ENCODE peak calls at places on chromosomes 12 and 14, in seven cellular contexts. One of them, this sample, is unnamed.

GRCh38 chr12:60266381-60266852 is 670.6 kb downstream of the SLC16A7 start:
- DNase-seq in HFFc6: peak
- DNase-seq in RWPE1: peak
- DNase-seq in CD4-positive, alpha-beta T cell: no peak
- DNase-seq in AG08395: no peak
- DNase-seq in stromal cell of bone marrow: peak
- DNase-seq in fibroblast of mammary gland: peak
- DNase-seq in this sample: no peak

GRCh38 chr12:105978686-105979085 is 160.1 kb downstream of the NUAK1 start:
- DNase-seq in HFFc6: no peak
- DNase-seq in RWPE1: no peak
- DNase-seq in CD4-positive, alpha-beta T cell: no peak
- DNase-seq in AG08395: no peak
- DNase-seq in stromal cell of bone marrow: no peak
- DNase-seq in fibroblast of mammary gland: no peak
- DNase-seq in this sample: no peak

GRCh38 chr12:51536159-51536558 is 54.9 kb upstream of the SCN8A start:
- DNase-seq in HFFc6: no peak
- DNase-seq in RWPE1: no peak
- DNase-seq in CD4-positive, alpha-beta T cell: no peak
- DNase-seq in AG08395: no peak
- DNase-seq in stromal cell of bone marrow: no peak
- DNase-seq in fibroblast of mammary gland: peak
- DNase-seq in this sample: no peak

GRCh38 chr14:80134321-80134720 is 77.0 kb downstream of the DIO2 start:
- DNase-seq in HFFc6: no peak
- DNase-seq in RWPE1: no peak
- DNase-seq in CD4-positive, alpha-beta T cell: no peak
- DNase-seq in AG08395: no peak
- DNase-seq in stromal cell of bone marrow: no peak
- DNase-seq in fibroblast of mammary gland: no peak
- DNase-seq in this sample: no peak

GRCh38 chr14:53608369-53608768 is 348.3 kb downstream of the BMP4 start:
- DNase-seq in HFFc6: no peak
- DNase-seq in RWPE1: peak
- DNase-seq in CD4-positive, alpha-beta T cell: no peak
- DNase-seq in AG08395: peak
- DNase-seq in stromal cell of bone marrow: no peak
- DNase-seq in fibroblast of mammary gland: peak
- DNase-seq in this sample: no peak

GRCh38 chr12:47751561-47751960 is 7.1 kb downstream of the RAPGEF3 start:
- DNase-seq in HFFc6: no peak
- DNase-seq in RWPE1: no peak
- DNase-seq in CD4-positive, alpha-beta T cell: no peak
- DNase-seq in AG08395: no peak
- DNase-seq in stromal cell of bone marrow: no peak
- DNase-seq in fibroblast of mammary gland: no peak
- DNase-seq in this sample: no peak

GRCh38 chr12:131028587-131029338 is 75.1 kb downstream of the ADGRD1 start:
- DNase-seq in HFFc6: no peak
- DNase-seq in RWPE1: no peak
- DNase-seq in CD4-positive, alpha-beta T cell: no peak
- DNase-seq in AG08395: no peak
- DNase-seq in stromal cell of bone marrow: no peak
- DNase-seq in fibroblast of mammary gland: no peak
- DNase-seq in this sample: no peak

GRCh38 chr14:61756135-61756534 is 6.1 kb upstream of the SNAPC1 start:
- DNase-seq in HFFc6: no peak
- DNase-seq in RWPE1: no peak
- DNase-seq in CD4-positive, alpha-beta T cell: no peak
- DNase-seq in AG08395: no peak
- DNase-seq in stromal cell of bone marrow: no peak
- DNase-seq in fibroblast of mammary gland: no peak
- DNase-seq in this sample: no peak

GRCh38 chr12:123119808-123120207 is 31.1 kb downstream of the PITPNM2 start:
- DNase-seq in HFFc6: no peak
- DNase-seq in RWPE1: no peak
- DNase-seq in CD4-positive, alpha-beta T cell: peak
- DNase-seq in AG08395: no peak
- DNase-seq in stromal cell of bone marrow: no peak
- DNase-seq in fibroblast of mammary gland: peak
- DNase-seq in this sample: no peak

GRCh38 chr12:25906651-25907340 is 51.7 kb upstream of the RASSF8 start:
- DNase-seq in HFFc6: no peak
- DNase-seq in RWPE1: no peak
- DNase-seq in CD4-positive, alpha-beta T cell: no peak
- DNase-seq in AG08395: no peak
- DNase-seq in stromal cell of bone marrow: no peak
- DNase-seq in fibroblast of mammary gland: no peak
- DNase-seq in this sample: no peak

GRCh38 chr12:93757792-93758694 is 80.9 kb downstream of the CRADD start:
- DNase-seq in HFFc6: no peak
- DNase-seq in RWPE1: no peak
- DNase-seq in CD4-positive, alpha-beta T cell: no peak
- DNase-seq in AG08395: no peak
- DNase-seq in stromal cell of bone marrow: no peak
- DNase-seq in fibroblast of mammary gland: no peak
- DNase-seq in this sample: no peak

GRCh38 chr14:64725360-64725815 is 21.2 kb downstream of the PLEKHG3 start:
- DNase-seq in HFFc6: no peak
- DNase-seq in RWPE1: no peak
- DNase-seq in CD4-positive, alpha-beta T cell: no peak
- DNase-seq in AG08395: no peak
- DNase-seq in stromal cell of bone marrow: no peak
- DNase-seq in fibroblast of mammary gland: no peak
- DNase-seq in this sample: no peak

GRCh38 chr14:90820958-90821357 is 4.7 kb upstream of the TTC7B start:
- DNase-seq in HFFc6: peak
- DNase-seq in RWPE1: peak
- DNase-seq in CD4-positive, alpha-beta T cell: peak
- DNase-seq in AG08395: no peak
- DNase-seq in stromal cell of bone marrow: no peak
- DNase-seq in fibroblast of mammary gland: peak
- DNase-seq in this sample: peak

GRCh38 chr12:85279449-85280137 is 427 bp upstream of the ALX1 start:
- DNase-seq in HFFc6: no peak
- DNase-seq in RWPE1: no peak
- DNase-seq in CD4-positive, alpha-beta T cell: no peak
- DNase-seq in AG08395: no peak
- DNase-seq in stromal cell of bone marrow: no peak
- DNase-seq in fibroblast of mammary gland: no peak
- DNase-seq in this sample: no peak

This sample was measured in coronary artery.